ENCODE peak calls at places on chromosomes 11 and 22, in seven cellular contexts. X, M, B, S, I, T and L are unnamed samples.

GRCh38 chr11:1841511-1842148 is 2.8 kb downstream of the TNNI2 start:
- DNase-seq in X (no peak), M (no peak), B (no peak), S (no peak), I (no peak), T (no peak), L (no peak)

GRCh38 chr11:8777907-8778767 is 95.5 kb downstream of the RPL27A start:
- DNase-seq in X (no peak), M (peak), B (no peak), S (no peak), I (no peak), T (peak), L (no peak)

GRCh38 chr11:133530501-133530835 is 1.8 kb downstream of the OPCML start:
- DNase-seq in X (no peak), M (no peak), B (peak), S (no peak), I (no peak), T (no peak), L (no peak)

GRCh38 chr11:65429724-65430405 is 7.3 kb downstream of the NEAT1 start:
- DNase-seq in X (peak), M (peak), B (no peak), S (no peak), I (peak), T (peak), L (no peak)

GRCh38 chr11:12517741-12518140 is 140.4 kb downstream of the PARVA start:
- DNase-seq in X (no peak), M (no peak), B (no peak), S (no peak), I (no peak), T (no peak), L (no peak)

GRCh38 chr11:20729597-20730095 is 60.3 kb downstream of the NELL1 start:
- DNase-seq in X (no peak), M (no peak), B (no peak), S (no peak), I (no peak), T (no peak), L (no peak)

GRCh38 chr11:122189259-122189658 is 73.2 kb upstream of the BLID start:
- DNase-seq in X (no peak), M (no peak), B (no peak), S (no peak), I (no peak), T (peak), L (no peak)

GRCh38 chr22:22576244-22576988 is 17.4 kb upstream of the PRAME start:
- DNase-seq in X (peak), M (peak), B (peak), S (no peak), I (peak), T (no peak), L (peak)

GRCh38 chr22:30947163-30947820 is 21.3 kb downstream of the MORC2 start:
- DNase-seq in X (no peak), M (no peak), B (peak), S (no peak), I (no peak), T (no peak), L (no peak)

GRCh38 chr22:47586946-47587345 is 824.5 kb downstream of the TBC1D22A start:
- DNase-seq in X (no peak), M (no peak), B (no peak), S (no peak), I (peak), T (no peak), L (no peak)

GRCh38 chr22:22721681-22722309 is 77.4 kb downstream of the GGTLC2 start:
- DNase-seq in X (peak), M (peak), B (no peak), S (no peak), I (peak), T (no peak), L (no peak)

GRCh38 chr22:47297261-47298016 is 535.0 kb downstream of the TBC1D22A start:
- DNase-seq in X (no peak), M (no peak), B (no peak), S (no peak), I (no peak), T (no peak), L (no peak)

GRCh38 chr11:35009191-35009940 is 92.9 kb downstream of the PDHX start:
- DNase-seq in X (no peak), M (no peak), B (no peak), S (no peak), I (no peak), T (no peak), L (no peak)

GRCh38 chr22:34099278-34099677 is 179.0 kb upstream of the LARGE1 start:
- DNase-seq in X (no peak), M (no peak), B (no peak), S (no peak), I (no peak), T (no peak), L (no peak)

GRCh38 chr11:101442171-101442570 is 141.6 kb downstream of the TRPC6 start:
- DNase-seq in X (no peak), M (no peak), B (no peak), S (no peak), I (no peak), T (no peak), L (no peak)

GRCh38 chr11:93329936-93330445 is 551 bp upstream of the DEUP1 start:
- DNase-seq in X (no peak), M (no peak), B (peak), S (no peak), I (no peak), T (no peak), L (no peak)

GRCh38 chr11:64757549-64758329 is 2.0 kb downstream of the PYGM start:
- DNase-seq in X (no peak), M (no peak), B (no peak), S (no peak), I (peak), T (no peak), L (no peak)

GRCh38 chr22:37202001-37202555 is 10.2 kb downstream of the SSTR3 start:
- DNase-seq in X (no peak), M (no peak), B (no peak), S (no peak), I (peak), T (no peak), L (no peak)

GRCh38 chr11:17760102-17761029 is 25.8 kb downstream of the KCNC1 start:
- DNase-seq in X (peak), M (peak), B (peak), S (no peak), I (no peak), T (peak), L (peak)

GRCh38 chr11:19378814-19379213 is 138.1 kb upstream of the E2F8 start:
- DNase-seq in X (no peak), M (no peak), B (no peak), S (no peak), I (no peak), T (no peak), L (no peak)

GRCh38 chr11:64577202-64577601 is 13.8 kb upstream of the SLC22A12 start:
- DNase-seq in X (no peak), M (no peak), B (no peak), S (no peak), I (no peak), T (no peak), L (no peak)

GRCh38 chr11:9264381-9265210 is 554 bp downstream of the DENND5A start:
- DNase-seq in X (peak), M (no peak), B (peak), S (peak), I (peak), T (peak), L (peak)

GRCh38 chr11:104163100-104164027 is 583 bp downstream of the PDGFD start:
- DNase-seq in X (no peak), M (peak), B (peak), S (no peak), I (no peak), T (no peak), L (no peak)
- TF ChIP-seq CTCF in X (no peak), M (no peak), B (no peak), S (no peak), I (no peak), T (peak), L (no peak)

GRCh38 chr11:70735976-70736375 is 337.6 kb downstream of the CTTN start:
- DNase-seq in X (no peak), M (no peak), B (no peak), S (no peak), I (no peak), T (no peak), L (no peak)
- TF ChIP-seq CTCF in X (no peak), M (no peak), B (no peak), S (no peak), I (no peak), T (no peak), L (no peak)

GRCh38 chr22:48802576-48802975 is 1025.1 kb downstream of the BRD1 start:
- DNase-seq in X (no peak), M (no peak), B (no peak), S (no peak), I (no peak), T (no peak), L (no peak)
- TF ChIP-seq CTCF in X (no peak), M (no peak), B (no peak), S (no peak), I (no peak), T (no peak), L (no peak)

DNA sequence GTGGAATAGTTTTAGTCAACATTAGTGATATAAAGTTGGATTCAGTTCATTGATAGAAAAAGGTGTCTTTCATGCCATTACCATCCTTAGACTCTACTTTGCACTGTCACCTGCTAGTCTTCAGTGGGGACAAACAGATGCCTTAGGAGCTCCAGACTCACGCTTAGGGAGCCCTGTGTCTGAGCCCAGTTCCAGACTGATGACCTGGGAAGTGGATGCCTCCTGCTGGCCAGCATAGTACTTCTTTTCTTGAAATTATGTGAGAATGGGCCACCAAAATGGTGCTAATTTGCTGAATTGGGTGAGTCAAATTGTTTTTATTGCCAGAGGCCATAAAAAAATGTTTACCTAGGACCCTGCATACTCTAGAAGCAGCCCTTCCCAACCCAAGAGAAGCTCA is 53.9 kb downstream of the NOX4 start:
- DNase-seq in X (no peak), M (no peak), B (no peak), S (no peak), I (no peak), T (no peak), L (no peak)
- TF ChIP-seq CTCF in X (no peak), M (no peak), B (no peak), S (no peak), I (no peak), T (no peak), L (no peak)

GRCh38 chr11:27642954-27643353 is 57.3 kb downstream of the BDNF start:
- DNase-seq in X (no peak), M (no peak), B (no peak), S (no peak), I (no peak), T (no peak), L (no peak)
- TF ChIP-seq CTCF in X (no peak), M (no peak), B (no peak), S (no peak), I (no peak), T (no peak), L (no peak)

DNA sequence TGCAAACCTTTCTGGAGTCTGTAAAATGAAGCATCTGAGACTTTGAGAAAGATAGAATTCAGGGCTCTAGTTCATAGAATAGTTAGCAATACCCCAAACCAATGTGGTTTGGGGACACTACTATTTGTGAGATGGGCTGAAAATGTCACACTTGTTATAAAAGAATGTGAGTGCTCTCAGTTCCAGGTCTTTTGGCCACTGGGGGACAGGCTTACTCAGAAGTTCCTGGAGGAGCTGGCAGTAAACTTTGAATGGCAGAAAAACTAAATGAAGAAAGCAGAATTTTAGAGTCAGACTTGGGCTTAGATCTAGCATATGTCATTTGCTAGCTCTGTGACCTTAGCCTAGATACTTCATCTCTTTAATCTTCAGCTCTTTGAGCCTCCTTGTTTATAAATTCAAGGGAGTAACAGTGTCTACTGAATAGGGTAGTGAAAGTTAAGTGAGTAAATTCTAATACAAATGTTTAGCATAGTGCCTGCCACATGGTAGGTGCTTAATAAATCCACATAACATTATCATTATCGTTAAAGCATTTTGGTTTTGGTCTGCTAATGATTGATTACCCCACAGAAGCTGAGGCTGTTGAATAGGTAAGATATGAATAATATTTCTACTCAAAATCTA is 3.7 kb downstream of the LYVE1 start:
- DNase-seq in X (peak), M (peak), B (no peak), S (no peak), I (no peak), T (no peak), L (no peak)
- TF ChIP-seq CTCF in X (peak), M (no peak), B (no peak), S (no peak), I (peak), T (peak), L (no peak)

DNA sequence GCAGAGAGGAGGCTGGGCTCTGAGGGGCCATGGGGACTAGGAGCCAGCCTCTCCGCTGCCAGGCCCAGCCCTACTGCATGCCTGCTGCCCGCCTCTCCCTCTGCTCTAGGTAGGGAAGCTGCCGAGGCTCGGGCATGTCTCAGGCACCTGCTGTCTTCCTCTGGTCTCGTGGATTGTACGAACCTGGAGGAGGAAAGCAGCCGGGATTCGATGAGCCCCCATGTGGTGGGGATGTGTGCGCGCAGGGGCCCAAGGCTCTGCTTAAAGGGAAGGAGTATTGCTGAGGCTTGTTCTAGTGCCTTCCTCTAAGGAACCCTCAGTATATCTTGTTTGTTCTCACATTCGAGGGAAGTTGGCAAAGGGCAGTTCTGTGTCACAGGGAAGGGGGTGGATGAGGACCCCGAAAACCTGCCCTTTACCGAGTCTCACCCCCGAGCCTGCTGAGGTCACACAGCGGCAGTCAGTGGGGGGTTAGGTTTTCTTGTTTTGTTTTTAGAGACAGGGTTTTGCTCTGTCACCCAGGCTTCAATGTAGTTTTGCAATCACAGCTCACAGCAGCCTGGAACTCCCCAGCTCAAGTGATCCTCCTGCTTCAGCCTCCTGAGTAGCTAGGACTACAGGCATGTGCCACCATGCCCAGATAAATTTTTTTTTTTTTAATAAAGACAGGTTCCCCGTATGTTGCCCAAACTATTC is 21.3 kb downstream of the DAGLA start:
- DNase-seq in X (peak), M (no peak), B (peak), S (no peak), I (no peak), T (no peak), L (no peak)
- TF ChIP-seq CTCF in X (peak), M (no peak), B (peak), S (no peak), I (peak), T (peak), L (peak)

GRCh38 chr22:19912236-19912999 is 29.2 kb upstream of the COMT start:
- DNase-seq in X (peak), M (no peak), B (no peak), S (no peak), I (no peak), T (no peak), L (no peak)
- TF ChIP-seq CTCF in X (peak), M (no peak), B (no peak), S (no peak), I (no peak), T (no peak), L (peak)

DNA sequence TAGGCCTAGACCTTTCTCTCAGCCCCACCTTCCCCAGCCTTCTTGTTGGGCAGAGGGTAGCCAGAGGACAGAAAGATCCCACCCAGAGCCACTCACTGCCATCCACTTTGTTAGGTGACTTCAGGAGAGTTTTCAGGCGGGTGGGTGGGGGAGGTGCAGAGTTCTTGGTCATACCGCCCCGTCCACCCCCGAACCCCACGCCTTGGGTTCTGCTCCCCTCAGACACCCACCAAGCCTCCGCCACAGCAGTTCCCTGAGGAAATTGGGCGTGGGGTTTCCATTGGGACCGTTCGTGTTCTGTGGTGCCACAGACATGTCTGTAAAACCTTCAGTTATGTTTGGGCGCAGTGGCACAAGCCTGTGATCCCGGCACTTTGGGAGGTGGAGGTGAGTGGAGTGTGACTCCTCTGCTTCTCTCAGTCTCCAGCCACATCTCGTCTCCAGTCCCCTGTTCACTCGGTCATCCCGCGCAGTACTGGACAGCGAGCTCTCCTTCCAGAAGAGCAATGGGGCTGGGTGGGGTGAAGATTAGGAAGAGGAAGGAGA is 1.5 kb downstream of the MIF start:
- DNase-seq in X (no peak), M (no peak), B (no peak), S (no peak), I (no peak), T (no peak), L (no peak)
- TF ChIP-seq CTCF in X (no peak), M (no peak), B (no peak), S (no peak), I (no peak), T (no peak), L (no peak)

GRCh38 chr22:44311104-44311854 is 1.5 kb downstream of the SHISAL1 start:
- DNase-seq in X (no peak), M (no peak), B (no peak), S (no peak), I (no peak), T (no peak), L (no peak)
- TF ChIP-seq CTCF in X (no peak), M (no peak), B (no peak), S (no peak), I (no peak), T (no peak), L (no peak)